ENCODE peak calls at places on chromosomes 1 and 21, in five cellular contexts. D is adrenal gland; H is CD4-positive, alpha-beta T cell; A is upper lobe of right lung; G is DND-41. Q is an unnamed sample.

GRCh38 chr1:182173791-182174190 is 112.3 kb upstream of the ZNF648 start:
- DNase-seq in H (no peak), D (no peak), A (no peak), G (no peak), Q (no peak)

GRCh38 chr1:203051841-203052324 is 25.6 kb downstream of the PPFIA4 start:
- DNase-seq in D (no peak), A (no peak), H (no peak), G (peak), Q (no peak)

GRCh38 chr1:245277276-245277675 is 122.5 kb downstream of the KIF26B start:
- DNase-seq in G (peak), A (no peak), D (no peak), H (no peak), Q (no peak)

GRCh38 chr21:31416465-31416864 is 72.4 kb upstream of the TIAM1 start:
- DNase-seq in H (no peak), D (no peak), A (no peak), G (no peak), Q (no peak)

GRCh38 chr1:246651012-246651411 is 73.2 kb upstream of the SCCPDH start:
- DNase-seq in G (no peak), D (no peak), A (no peak), H (no peak), Q (no peak)

GRCh38 chr1:100400332-100400933 is 48.1 kb downstream of the CDC14A start:
- DNase-seq in H (peak), D (peak), A (no peak), G (peak), Q (no peak)

GRCh38 chr21:45367402-45368351 is 37.3 kb upstream of the COL18A1 start:
- DNase-seq in D (peak), H (no peak), A (no peak), G (no peak), Q (no peak)

GRCh38 chr1:21263653-21264225 is 26.5 kb downstream of the ECE1 start:
- DNase-seq in H (no peak), A (no peak), G (no peak), D (no peak), Q (no peak)

GRCh38 chr21:16419188-16419874 is 689.5 kb downstream of the USP25 start:
- DNase-seq in G (no peak), H (no peak), D (peak), A (peak), Q (peak)

GRCh38 chr1:153231363-153231762 is 14.0 kb downstream of the PRR9 start:
- DNase-seq in D (no peak), H (no peak), G (no peak), A (no peak), Q (no peak)

GRCh38 chr21:38470762-38471161 is 27.5 kb downstream of the ERG start:
- DNase-seq in H (no peak), G (no peak), A (no peak), D (no peak), Q (no peak)

GRCh38 chr1:216600730-216601426 is 122.4 kb downstream of the ESRRG start:
- DNase-seq in G (no peak), D (peak), A (peak), H (no peak), Q (peak)

GRCh38 chr21:42164064-42164789 is 54.7 kb upstream of the ABCG1 start:
- DNase-seq in H (peak), G (peak), A (peak), D (peak), Q (peak)

GRCh38 chr1:237671262-237671661 is 219.5 kb downstream of the ZP4 start:
- DNase-seq in H (no peak), A (no peak), G (no peak), D (no peak), Q (peak)

GRCh38 chr1:171934664-171935063 is 93.4 kb downstream of the DNM3 start:
- DNase-seq in D (no peak), G (no peak), H (no peak), A (no peak), Q (no peak)

GRCh38 chr1:227885135-227885647 is 62.5 kb downstream of the WNT9A start:
- DNase-seq in G (peak), D (peak), H (peak), A (peak), Q (no peak)

GRCh38 chr1:180530501-180530900 is 28.1 kb upstream of the ACBD6 start:
- DNase-seq in G (no peak), A (no peak), H (no peak), D (no peak), Q (no peak)

GRCh38 chr1:78987042-78987441 is 19.5 kb downstream of the ADGRL4 start:
- DNase-seq in H (no peak), D (no peak), G (no peak), A (no peak), Q (no peak)

DNA sequence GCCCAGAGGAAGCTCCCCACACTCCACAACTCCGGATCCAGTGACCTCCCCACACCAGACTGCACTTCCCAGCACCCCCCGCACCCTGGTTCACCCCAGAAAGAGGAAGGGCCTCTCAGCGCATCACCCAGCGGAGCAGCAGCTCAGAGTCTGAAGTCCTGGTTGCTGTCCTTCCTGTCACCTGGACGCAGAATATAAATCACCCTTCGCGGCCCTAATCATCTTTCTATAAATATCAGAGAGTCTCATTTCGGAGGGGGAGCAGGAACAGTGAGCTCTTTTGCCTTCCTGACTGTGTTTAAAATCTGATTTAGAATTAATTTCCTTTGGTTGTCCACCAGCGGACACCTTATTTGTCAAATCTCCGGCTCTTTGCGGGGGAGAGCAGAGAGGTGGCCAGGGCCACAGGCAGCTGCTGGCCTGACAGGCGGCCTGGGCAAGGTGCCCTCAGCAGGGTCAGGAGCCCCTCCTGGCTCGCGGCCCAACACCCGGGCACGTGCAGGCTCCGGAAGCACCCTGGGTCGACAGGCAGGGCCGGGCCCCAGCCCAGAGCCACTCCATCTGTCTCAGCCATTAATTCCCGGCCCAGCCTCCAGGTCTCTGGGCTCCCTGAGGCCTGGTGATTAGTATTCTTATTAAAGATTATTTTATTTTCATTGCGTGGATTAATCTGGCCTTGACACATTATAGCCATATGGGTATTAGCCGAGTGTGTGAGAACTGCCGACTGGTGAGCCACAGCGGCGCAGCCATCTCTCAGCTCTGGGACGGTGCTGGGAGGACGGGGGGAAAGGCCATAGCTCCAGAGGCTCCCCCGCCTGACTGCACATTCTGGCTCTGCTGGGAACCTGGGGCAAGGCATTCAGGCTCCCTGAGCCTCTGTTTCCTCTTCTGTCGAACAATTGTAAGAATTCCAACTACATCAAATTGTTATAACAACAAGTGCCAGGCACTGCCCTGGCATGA is 19.7 kb downstream of the EPHA8 start:
- DNase-seq in H (no peak), A (no peak), D (peak), G (no peak), Q (no peak)
- H3K27ac ChIP-seq in H (no peak), A (no peak), D (no peak), G (no peak), Q (no peak)

GRCh38 chr1:210646258-210646616 is 317.5 kb downstream of the HHAT start:
- DNase-seq in D (no peak), H (no peak), G (no peak), A (no peak), Q (no peak)

GRCh38 chr1:210650403-210650802 is 321.7 kb downstream of the HHAT start:
- DNase-seq in D (no peak), A (no peak), H (no peak), G (no peak), Q (no peak)

GRCh38 chr1:210647406-210648333 is 319.0 kb downstream of the HHAT start:
- DNase-seq in G (peak), D (no peak), A (no peak), H (no peak), Q (no peak)

DNA sequence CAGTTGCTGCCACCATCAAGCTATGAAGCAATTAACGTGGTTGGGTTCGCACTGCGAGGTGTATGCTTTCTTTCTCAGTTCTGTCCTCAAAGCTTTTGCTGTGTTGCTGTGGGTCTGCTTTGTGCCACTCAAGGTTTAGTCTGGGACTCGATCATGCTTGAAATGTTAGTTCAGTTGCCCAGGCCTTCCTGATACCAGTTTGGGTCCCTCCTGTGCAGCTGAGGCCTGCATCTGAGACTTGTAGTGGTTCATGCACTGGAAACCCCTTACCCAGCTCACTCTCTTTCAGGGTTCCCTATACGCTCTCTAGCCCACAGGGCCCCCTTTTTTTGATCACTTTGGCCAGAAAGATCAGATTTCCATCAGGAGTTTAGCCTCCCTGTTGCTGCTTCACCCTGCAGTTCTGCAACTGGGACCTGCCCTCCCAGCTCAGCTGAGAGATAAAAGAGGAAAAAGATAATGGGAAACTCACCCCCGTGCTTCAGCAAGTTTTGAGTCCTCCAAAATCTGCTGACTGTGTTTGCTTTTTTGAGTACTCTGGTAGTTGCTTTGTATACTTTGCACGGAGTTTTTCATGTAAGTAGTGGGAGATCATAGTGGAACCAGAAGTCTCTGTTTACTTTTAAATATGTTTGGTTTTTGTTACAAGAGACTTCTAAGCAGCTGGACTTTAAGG is 317.0 kb downstream of the HHAT start:
- DNase-seq in D (no peak), A (no peak), G (no peak), H (no peak), Q (no peak)
- H3K27ac ChIP-seq in D (no peak), A (no peak), G (no peak), H (no peak), Q (no peak)

GRCh38 chr1:31951276-31951675 is 13.1 kb upstream of the PTP4A2 start:
- DNase-seq in G (no peak), H (no peak), A (no peak), D (no peak), Q (no peak)
- H3K27ac ChIP-seq in G (no peak), H (no peak), A (no peak), D (no peak), Q (no peak)

GRCh38 chr1:9466780-9467755 is 72.2 kb upstream of the SLC25A33 start:
- DNase-seq in A (peak), D (no peak), G (no peak), H (no peak), Q (no peak)
- H3K27ac ChIP-seq in A (peak), D (no peak), G (no peak), H (no peak), Q (no peak)

GRCh38 chr21:32624726-32625125 is 12.5 kb upstream of the CFAP298 start:
- DNase-seq in D (no peak), A (no peak), H (no peak), G (no peak), Q (no peak)
- H3K27ac ChIP-seq in D (no peak), A (no peak), H (no peak), G (no peak), Q (no peak)

GRCh38 chr1:234729566-234729965 is 119.6 kb upstream of the IRF2BP2 start:
- DNase-seq in D (no peak), G (no peak), A (no peak), H (no peak), Q (no peak)

GRCh38 chr1:234730110-234730509 is 120.1 kb upstream of the IRF2BP2 start:
- DNase-seq in D (no peak), A (no peak), H (no peak), G (no peak), Q (no peak)

GRCh38 chr1:234732260-234732659 is 122.3 kb upstream of the IRF2BP2 start:
- DNase-seq in G (no peak), H (no peak), D (no peak), A (peak), Q (no peak)

GRCh38 chr1:234731371-234732085 is 121.5 kb upstream of the IRF2BP2 start:
- DNase-seq in G (peak), H (peak), D (no peak), A (no peak), Q (no peak)

DNA sequence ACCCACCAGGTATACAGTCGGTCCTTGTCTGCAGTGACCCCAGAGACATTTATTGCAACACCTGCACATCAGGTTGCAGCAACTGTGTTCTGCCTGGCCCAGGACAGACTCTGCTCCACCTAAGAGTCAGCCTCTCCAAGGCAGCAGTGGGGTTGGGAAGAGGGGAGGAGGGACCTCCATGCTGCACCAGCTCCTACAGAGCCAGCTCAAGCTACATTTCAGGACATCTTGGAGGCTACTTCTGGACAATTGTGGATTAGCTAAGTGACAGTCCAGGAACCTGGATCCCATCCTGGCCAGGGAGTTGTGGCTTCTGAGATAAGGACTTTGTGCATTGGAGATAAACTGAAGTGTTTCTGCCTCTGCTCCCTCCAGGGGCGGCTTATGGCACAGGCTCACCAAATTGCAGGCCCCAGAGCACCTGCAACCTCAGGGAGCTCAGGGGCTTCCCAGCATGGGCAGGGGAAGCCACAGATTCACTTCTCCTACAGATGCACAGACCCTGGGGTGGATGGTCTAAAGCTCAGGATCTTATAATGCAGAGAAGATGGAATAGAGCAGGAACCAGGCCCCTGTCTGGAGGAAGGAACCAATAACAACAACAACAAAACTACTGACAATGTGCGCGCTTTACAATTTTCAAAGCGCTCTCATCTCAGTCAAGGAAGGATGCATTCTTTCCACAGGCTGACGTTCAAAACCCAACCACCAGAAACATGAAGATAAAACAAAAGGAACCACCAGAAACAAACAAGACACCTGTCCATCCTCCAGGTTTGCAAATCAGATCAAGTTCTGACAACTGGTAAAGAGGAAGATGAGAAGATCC is 120.8 kb upstream of the IRF2BP2 start:
- DNase-seq in A (no peak), G (peak), H (peak), D (no peak), Q (no peak)
- H3K27ac ChIP-seq in A (no peak), G (peak), H (peak), D (no peak), Q (no peak)

GRCh38 chr1:34002810-34003209 is 138.9 kb downstream of the HMGB4 start:
- DNase-seq in H (no peak), D (no peak), A (no peak), G (no peak), Q (no peak)
- H3K27ac ChIP-seq in H (no peak), D (no peak), A (no peak), G (no peak), Q (no peak)

Q was measured in caudate nucleus.